ENCODE peak calls at places on chromosomes 4 and X, in four cellular contexts. One of them, this sample, is unnamed.

GRCh38 chrX:139930923-139931645 is 1.8 kb downstream of the ATP11C start:
- DNase-seq in HepG2: peak
- DNase-seq in HEK293T: peak
- DNase-seq in GM12878: no peak
- DNase-seq in this sample: peak

GRCh38 chr4:87530868-87531267 is 1.7 kb upstream of the SPARCL1 start:
- DNase-seq in HepG2: no peak
- DNase-seq in HEK293T: no peak
- DNase-seq in GM12878: no peak
- DNase-seq in this sample: no peak

GRCh38 chrX:40094900-40095587 is 2.7 kb downstream of the BCOR start:
- DNase-seq in HEK293T: no peak
- DNase-seq in HepG2: no peak
- DNase-seq in GM12878: no peak
- DNase-seq in this sample: no peak

GRCh38 chr4:59553739-59554126 is 1646.4 kb upstream of the ADGRL3 start:
- DNase-seq in GM12878: no peak
- DNase-seq in HepG2: no peak
- DNase-seq in HEK293T: no peak
- DNase-seq in this sample: no peak

GRCh38 chr4:1900087-1900433 is 28.9 kb downstream of the NSD2 start:
- DNase-seq in HEK293T: no peak
- DNase-seq in GM12878: no peak
- DNase-seq in HepG2: no peak
- DNase-seq in this sample: no peak

GRCh38 chrX:13661735-13662536 is 9.0 kb downstream of the TCEANC start:
- DNase-seq in HEK293T: no peak
- DNase-seq in GM12878: no peak
- DNase-seq in HepG2: no peak
- DNase-seq in this sample: no peak

GRCh38 chrX:153924149-153924861 is 1.8 kb downstream of the ARHGAP4 start:
- DNase-seq in HepG2: peak
- DNase-seq in HEK293T: peak
- DNase-seq in GM12878: no peak
- DNase-seq in this sample: peak

GRCh38 chr4:168848977-168849687 is 160.9 kb downstream of the CBR4 start:
- DNase-seq in HepG2: no peak
- DNase-seq in HEK293T: peak
- DNase-seq in GM12878: no peak
- DNase-seq in this sample: no peak

GRCh38 chr4:188551156-188551555 is 411.9 kb downstream of the TRIML1 start:
- DNase-seq in GM12878: no peak
- DNase-seq in HEK293T: no peak
- DNase-seq in HepG2: no peak
- DNase-seq in this sample: no peak

GRCh38 chr4:25060586-25061340 is 30.0 kb upstream of the LGI2 start:
- DNase-seq in GM12878: no peak
- DNase-seq in HEK293T: no peak
- DNase-seq in HepG2: no peak
- DNase-seq in this sample: peak

GRCh38 chr4:142961866-142962265 is 115.8 kb upstream of the INPP4B start:
- DNase-seq in HEK293T: no peak
- DNase-seq in GM12878: no peak
- DNase-seq in HepG2: no peak
- DNase-seq in this sample: no peak

GRCh38 chr4:173243321-173243720 is 74.7 kb downstream of the GALNT7 start:
- DNase-seq in HEK293T: no peak
- DNase-seq in HepG2: no peak
- DNase-seq in GM12878: no peak
- DNase-seq in this sample: no peak

GRCh38 chrX:24371391-24371972 is 11.0 kb downstream of the SUPT20HL1 start:
- DNase-seq in GM12878: peak
- DNase-seq in HepG2: peak
- DNase-seq in HEK293T: peak
- DNase-seq in this sample: peak

GRCh38 chr4:5626916-5627315 is 81.4 kb downstream of the EVC2 start:
- DNase-seq in HepG2: no peak
- DNase-seq in HEK293T: no peak
- DNase-seq in GM12878: no peak
- DNase-seq in this sample: no peak

GRCh38 chr4:3302164-3302785 is 9.5 kb downstream of the RGS12 start:
- DNase-seq in HEK293T: no peak
- DNase-seq in GM12878: peak
- DNase-seq in HepG2: no peak
- DNase-seq in this sample: no peak

GRCh38 chrX:110509778-110510510 is 151.3 kb downstream of the RTL9 start:
- DNase-seq in GM12878: no peak
- DNase-seq in HepG2: no peak
- DNase-seq in HEK293T: no peak
- DNase-seq in this sample: no peak
- TF ChIP-seq TARDBP in GM12878: no peak
- TF ChIP-seq TARDBP in HepG2: no peak
- TF ChIP-seq TARDBP in HEK293T: no peak
- TF ChIP-seq TARDBP in this sample: no peak

GRCh38 chr4:14985843-14986242 is 16.4 kb upstream of the CPEB2 start:
- DNase-seq in HEK293T: no peak
- DNase-seq in GM12878: no peak
- DNase-seq in HepG2: no peak
- DNase-seq in this sample: no peak

GRCh38 chr4:14985161-14985560 is 17.1 kb upstream of the CPEB2 start:
- DNase-seq in HepG2: no peak
- DNase-seq in HEK293T: no peak
- DNase-seq in GM12878: no peak
- DNase-seq in this sample: no peak

GRCh38 chr4:14987054-14987453 is 15.2 kb upstream of the CPEB2 start:
- DNase-seq in HepG2: no peak
- DNase-seq in HEK293T: no peak
- DNase-seq in GM12878: no peak
- DNase-seq in this sample: no peak

GRCh38 chr4:14984452-14984851 is 17.8 kb upstream of the CPEB2 start:
- DNase-seq in GM12878: no peak
- DNase-seq in HEK293T: no peak
- DNase-seq in HepG2: no peak
- DNase-seq in this sample: no peak
- TF ChIP-seq TARDBP in GM12878: no peak
- TF ChIP-seq TARDBP in HEK293T: no peak
- TF ChIP-seq TARDBP in HepG2: no peak
- TF ChIP-seq TARDBP in this sample: no peak

DNA sequence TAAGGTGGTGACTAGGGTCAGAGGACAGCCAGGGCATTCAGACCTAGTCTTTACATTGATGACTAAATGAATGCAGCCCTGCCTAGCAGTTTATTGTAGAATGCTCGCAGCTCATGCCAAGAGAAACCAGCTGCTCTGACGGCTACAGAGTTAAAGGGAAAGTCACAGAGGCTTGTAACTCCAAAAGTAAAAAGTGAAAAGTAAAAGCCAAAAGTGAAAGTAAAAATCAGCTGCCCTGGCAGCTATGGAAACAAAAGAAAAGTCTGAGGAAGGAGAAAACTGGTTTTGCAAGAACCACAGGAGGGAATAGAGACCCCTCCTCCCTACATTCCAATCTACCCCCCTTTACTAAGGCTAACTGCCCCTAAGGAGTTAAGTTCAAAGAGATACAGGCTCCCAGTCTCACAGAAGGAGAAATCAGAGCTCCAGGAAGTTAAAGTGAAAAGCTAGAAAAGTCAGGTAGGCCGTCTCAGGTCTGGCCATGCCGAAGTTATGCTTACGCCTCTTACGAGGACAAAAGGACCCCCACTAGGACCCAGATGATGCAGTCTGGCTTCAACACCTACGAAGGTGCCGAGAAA is 6.0 kb downstream of the GAGE10 start:
- DNase-seq in HEK293T: no peak
- DNase-seq in HepG2: no peak
- DNase-seq in GM12878: no peak
- DNase-seq in this sample: no peak
- TF ChIP-seq TARDBP in HEK293T: no peak
- TF ChIP-seq TARDBP in HepG2: no peak
- TF ChIP-seq TARDBP in GM12878: no peak
- TF ChIP-seq TARDBP in this sample: no peak

GRCh38 chr4:137387924-137388323 is 144.4 kb downstream of the PCDH18 start:
- DNase-seq in GM12878: no peak
- DNase-seq in HepG2: no peak
- DNase-seq in HEK293T: no peak
- DNase-seq in this sample: no peak

GRCh38 chr4:137393043-137393442 is 139.3 kb downstream of the PCDH18 start:
- DNase-seq in HEK293T: no peak
- DNase-seq in GM12878: no peak
- DNase-seq in HepG2: no peak
- DNase-seq in this sample: no peak

GRCh38 chr4:137394000-137394399 is 138.3 kb downstream of the PCDH18 start:
- DNase-seq in HEK293T: no peak
- DNase-seq in GM12878: no peak
- DNase-seq in HepG2: no peak
- DNase-seq in this sample: no peak

GRCh38 chr4:137390141-137390540 is 142.2 kb downstream of the PCDH18 start:
- DNase-seq in GM12878: no peak
- DNase-seq in HEK293T: no peak
- DNase-seq in HepG2: no peak
- DNase-seq in this sample: no peak

GRCh38 chr4:137390707-137391106 is 141.6 kb downstream of the PCDH18 start:
- DNase-seq in HEK293T: no peak
- DNase-seq in GM12878: no peak
- DNase-seq in HepG2: no peak
- DNase-seq in this sample: no peak
- TF ChIP-seq TARDBP in HEK293T: no peak
- TF ChIP-seq TARDBP in GM12878: no peak
- TF ChIP-seq TARDBP in HepG2: no peak
- TF ChIP-seq TARDBP in this sample: no peak

GRCh38 chr4:110663738-110664444 is 41.0 kb upstream of the PITX2 start:
- DNase-seq in HEK293T: no peak
- DNase-seq in HepG2: no peak
- DNase-seq in GM12878: no peak
- DNase-seq in this sample: no peak
- TF ChIP-seq TARDBP in HEK293T: no peak
- TF ChIP-seq TARDBP in HepG2: no peak
- TF ChIP-seq TARDBP in GM12878: no peak
- TF ChIP-seq TARDBP in this sample: no peak